ENCODE peak calls at places on chromosome 21, in eight cellular contexts. M is pancreas; D is heart right ventricle; H is cardiac muscle cell; T is endothelial cell of umbilical vein; O is CD8-positive, alpha-beta memory T cell; V is neural progenitor cell; S is uterus. N is an unnamed sample. For H3K9me3 and H3K4me1, the result is how much of the 10 kb centered on the place peaks cover.

GRCh38 chr21:26954591-26955214 is 12.2 kb downstream of the ADAMTS5 start:
- DNase-seq in M (no peak), D (no peak), H (no peak), T (no peak), O (no peak), V (no peak), S (no peak), N (no peak)

GRCh38 chr21:17763286-17764037 is 55.7 kb downstream of the C21orf91 start:
- DNase-seq in M (no peak), D (no peak), H (no peak), T (no peak), O (no peak), V (no peak), S (no peak), N (no peak)

GRCh38 chr21:27498025-27498424 is 531.1 kb upstream of the ADAMTS5 start:
- DNase-seq in M (no peak), D (no peak), H (no peak), T (no peak), O (no peak), V (no peak), S (no peak), N (no peak)

GRCh38 chr21:40618216-40618615 is 228.7 kb downstream of the DSCAM start:
- DNase-seq in M (no peak), D (no peak), H (no peak), T (no peak), O (no peak), V (peak), S (no peak), N (no peak)

GRCh38 chr21:26849428-26850115 is 4.4 kb upstream of the ADAMTS1 start:
- DNase-seq in M (no peak), D (peak), H (peak), T (peak), O (no peak), V (peak), S (no peak), N (no peak)

GRCh38 chr21:42614391-42614790 is 39.0 kb upstream of the PDE9A start:
- DNase-seq in M (no peak), D (no peak), H (no peak), T (no peak), O (peak), V (no peak), S (no peak), N (no peak)

GRCh38 chr21:37564341-37564923 is 197.9 kb downstream of the DYRK1A start:
- DNase-seq in M (peak), D (peak), H (peak), T (peak), O (peak), V (peak), S (peak), N (peak)

GRCh38 chr21:37665230-37666024 is 250.8 kb downstream of the KCNJ6 start:
- DNase-seq in M (no peak), D (no peak), H (no peak), T (peak), O (no peak), V (no peak), S (no peak), N (no peak)

GRCh38 chr21:23308741-23309140 is 2298.5 kb downstream of the MRPL39 start:
- DNase-seq in M (no peak), D (no peak), H (no peak), T (no peak), O (no peak), V (no peak), S (no peak), N (no peak)

GRCh38 chr21:27260728-27261127 is 293.8 kb upstream of the ADAMTS5 start:
- DNase-seq in M (no peak), D (no peak), H (no peak), T (no peak), O (no peak), V (no peak), S (no peak), N (no peak)

GRCh38 chr21:17783816-17784598 is 35.1 kb downstream of the C21orf91 start:
- DNase-seq in M (no peak), D (no peak), H (no peak), T (no peak), O (peak), V (no peak), S (no peak), N (no peak)

GRCh38 chr21:21163904-21164303 is 165.7 kb downstream of the NCAM2 start:
- DNase-seq in M (peak), D (peak), H (peak), T (peak), O (peak), V (peak), S (no peak), N (no peak)

GRCh38 chr21:42027804-42028753 is 17.9 kb upstream of the ZBTB21 start:
- DNase-seq in M (no peak), D (no peak), H (no peak), T (no peak), O (no peak), V (no peak), S (no peak), N (no peak)

GRCh38 chr21:29718081-29718815 is 221.5 kb downstream of the GRIK1 start:
- DNase-seq in M (no peak), D (no peak), H (no peak), T (no peak), O (no peak), V (no peak), S (no peak), N (no peak)

GRCh38 chr21:18369115-18369514 is 34.5 kb downstream of the TMPRSS15 start:
- DNase-seq in M (no peak), D (no peak), H (peak), T (peak), O (no peak), V (peak), S (no peak), N (no peak)

GRCh38 chr21:44372616-44373015 is 19.2 kb downstream of the TRPM2 start:
- DNase-seq in M (no peak), D (no peak), H (no peak), T (no peak), O (no peak), V (no peak), S (no peak), N (no peak)

GRCh38 chr21:45615145-45615711 is 28.3 kb upstream of the PCBP3 start:
- DNase-seq in M (no peak), D (no peak), H (no peak), T (no peak), O (peak), V (no peak), S (no peak), N (no peak)
- H3K9me3 ChIP-seq in M (under half), D (under half), H (under half), T (under half), O (under half), V (under half), S (under half), N (under half)

DNA sequence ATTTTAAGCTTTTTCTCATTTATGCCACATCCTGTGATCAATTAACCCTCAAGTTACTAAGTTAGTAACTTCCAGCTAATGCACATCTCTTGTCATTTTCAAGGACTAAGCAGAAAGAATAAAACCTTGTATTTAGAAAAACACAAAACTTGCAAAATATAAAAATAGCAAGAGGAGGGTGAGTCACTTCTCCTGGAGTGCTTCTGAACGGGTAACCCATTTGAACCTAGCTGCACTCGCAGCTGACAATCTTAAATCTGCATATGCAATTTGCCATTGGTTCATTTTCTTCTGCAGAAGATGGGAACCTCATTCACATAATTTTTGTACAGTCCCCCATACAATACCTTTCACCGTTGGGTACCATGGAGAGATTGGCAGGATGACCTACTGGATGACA is 500.4 kb downstream of the SETD4 start:
- DNase-seq in M (no peak), D (no peak), H (no peak), T (no peak), O (no peak), V (no peak), S (no peak), N (no peak)
- H3K4me1 ChIP-seq in M (under half), D (under half), H (under half), T (under half), O (under half), V (under half), S (under half), N (under half)

DNA sequence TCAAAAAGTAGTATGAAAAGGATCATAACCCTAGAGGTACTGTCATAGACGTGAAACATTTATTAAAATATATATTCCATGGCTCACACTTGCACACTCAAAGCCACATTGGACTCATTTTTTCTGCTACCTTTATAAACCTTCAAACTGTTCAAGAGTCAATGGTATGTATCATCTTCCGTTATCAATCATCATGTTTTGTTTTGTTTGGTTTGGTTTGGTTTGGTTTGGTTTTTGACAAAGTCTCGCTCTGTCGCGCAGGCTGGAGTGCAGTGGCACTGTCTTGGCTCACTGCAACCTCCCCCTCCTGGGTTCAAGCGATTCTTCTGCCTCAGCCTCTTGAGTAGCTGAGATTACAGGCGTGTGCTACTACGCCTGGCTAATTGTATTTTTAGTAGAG is 1.8 kb downstream of the IFNAR2 start:
- DNase-seq in M (no peak), D (no peak), H (no peak), T (no peak), O (no peak), V (no peak), S (no peak), N (no peak)
- H3K4me3 ChIP-seq in M (no peak), D (no peak), H (peak), T (no peak), O (peak), V (peak), S (no peak), N (no peak)

GRCh38 chr21:10430007-10430406 is 91.4 kb upstream of the TPTE start:
- DNase-seq in M (no peak), D (no peak), H (no peak), T (no peak), O (no peak), V (no peak), S (no peak), N (no peak)
- H3K9me3 ChIP-seq in M (under half), D (under half), H (under half), T (under half), O (under half), V (half or more), S (under half), N (under half)

GRCh38 chr21:14528815-14529214 is 17.3 kb downstream of the SAMSN1 start:
- DNase-seq in M (no peak), D (no peak), H (no peak), T (no peak), O (no peak), V (no peak), S (no peak), N (no peak)
- H3K4me1 ChIP-seq in M (under half), D (under half), H (under half), T (under half), O (under half), V (under half), S (under half), N (under half)

N was measured in lung.